ENCODE peak calls at places on chromosomes 13 and 19, in ten cellular contexts. P, M, F, H, Y, D, T, G, L and R are unnamed samples.

GRCh38 chr19:55694656-55695491 is 19.8 kb downstream of the EPN1 start:
- DNase-seq in L (no peak), Y (no peak), T (no peak), G (no peak), D (no peak), P (no peak), F (no peak), M (no peak), H (no peak), R (no peak)

GRCh38 chr13:32443111-32443510 is 15.2 kb upstream of the N4BP2L1 start:
- DNase-seq in G (no peak), Y (peak; percentile 39), M (peak; percentile 2), F (no peak), P (no peak), T (no peak), L (no peak), D (peak; percentile 32), H (peak; percentile 55), R (no peak)

GRCh38 chr19:16118489-16119033 is 6.9 kb downstream of the RAB8A start:
- DNase-seq in M (no peak), T (no peak), F (no peak), H (peak; percentile 33), P (no peak), L (no peak), D (no peak), G (no peak), Y (no peak), R (no peak)

GRCh38 chr13:110216403-110217041 is 90.4 kb downstream of the COL4A1 start:
- DNase-seq in P (no peak), H (no peak), D (no peak), F (no peak), G (peak; percentile 84), T (no peak), Y (peak; percentile 86), L (peak; percentile 65), M (no peak), R (peak; percentile 81)

GRCh38 chr13:107069107-107069776 is 501.3 kb upstream of the ARGLU1 start:
- DNase-seq in T (no peak), G (no peak), F (no peak), L (no peak), H (no peak), M (no peak), D (no peak), P (no peak), Y (peak; percentile 15), R (no peak)

GRCh38 chr19:7152568-7152967 is 83.1 kb downstream of the ZNF557 start:
- DNase-seq in L (no peak), D (no peak), P (no peak), G (no peak), T (no peak), F (no peak), M (no peak), H (no peak), Y (no peak), R (no peak)

GRCh38 chr19:13060233-13060963 is 42.3 kb downstream of the LYL1 start:
- DNase-seq in H (no peak), G (no peak), T (no peak), M (no peak), D (no peak), P (no peak), F (no peak), Y (peak; percentile 24), L (no peak), R (peak; percentile 54)

GRCh38 chr19:32122258-32122657 is 223.2 kb upstream of the ZNF507 start:
- DNase-seq in L (no peak), H (no peak), Y (no peak), F (no peak), D (no peak), G (no peak), M (no peak), T (no peak), P (no peak), R (no peak)

GRCh38 chr13:111017755-111018487 is 97.2 kb upstream of the ARHGEF7 start:
- DNase-seq in D (no peak), H (no peak), M (no peak), T (no peak), P (no peak), G (no peak), L (no peak), F (no peak), Y (no peak), R (no peak)

GRCh38 chr13:29799041-29799440 is 51.4 kb downstream of the UBL3 start:
- DNase-seq in P (no peak), T (no peak), G (no peak), D (no peak), H (no peak), F (no peak), M (no peak), Y (no peak), L (no peak), R (no peak)

GRCh38 chr13:114015608-114016295 is 41.9 kb upstream of the C13orf46 start:
- DNase-seq in P (no peak), L (no peak), T (no peak), M (no peak), H (no peak), Y (peak; percentile 84), F (peak; percentile 57), D (no peak), G (no peak), R (peak; percentile 64)

GRCh38 chr13:60009300-60010248 is 154.2 kb downstream of the DIAPH3 start:
- DNase-seq in L (no peak), Y (peak; percentile 17), F (no peak), D (peak; percentile 29), H (no peak), G (no peak), T (peak; percentile 92), M (no peak), P (no peak), R (no peak)

GRCh38 chr19:39160523-39160861 is 34.9 kb downstream of the PAK4 start:
- DNase-seq in Y (peak; percentile 73), H (no peak), F (no peak), P (no peak), G (peak; percentile 78), D (peak; percentile 60), L (no peak), T (no peak), M (no peak), R (peak; percentile 85)

GRCh38 chr19:13097331-13098258 is 5.1 kb downstream of the LYL1 start:
- DNase-seq in H (no peak), P (no peak), F (no peak), T (no peak), M (no peak), D (no peak), G (peak; percentile 82), L (no peak), Y (no peak), R (no peak)